ENCODE peak calls at places on chromosome 11, in nine cellular contexts. One of them, this sample, is unnamed.
A peak's percentile ranks its signal among the peaks of the same experiment; 100 is the strongest.

GRCh38 chr11:15590131-15590530 is 475.4 kb downstream of the INSC start:
- DNase-seq in GM23338: no peak
- DNase-seq in OCI-LY7: no peak
- DNase-seq in HCT116: no peak
- DNase-seq in hepatocyte: peak; percentile 5
- DNase-seq in PC-3: no peak
- DNase-seq in GM23248: peak; percentile 1
- DNase-seq in SK-N-SH: peak; percentile 30
- DNase-seq in MM.1S: no peak
- DNase-seq in this sample: no peak

GRCh38 chr11:118008271-118008903 is 22.2 kb downstream of the IL10RA start:
- DNase-seq in GM23338: no peak
- DNase-seq in OCI-LY7: no peak
- DNase-seq in HCT116: no peak
- DNase-seq in hepatocyte: no peak
- DNase-seq in PC-3: no peak
- DNase-seq in GM23248: no peak
- DNase-seq in SK-N-SH: no peak
- DNase-seq in MM.1S: no peak
- DNase-seq in this sample: no peak

GRCh38 chr11:111878385-111878765 is 590 bp downstream of the FDXACB1 start:
- DNase-seq in GM23338: peak; percentile 39
- DNase-seq in OCI-LY7: no peak
- DNase-seq in HCT116: peak; percentile 3
- DNase-seq in hepatocyte: peak; percentile 43
- DNase-seq in PC-3: peak; percentile 45
- DNase-seq in GM23248: peak; percentile 47
- DNase-seq in SK-N-SH: no peak
- DNase-seq in MM.1S: peak; percentile 10
- DNase-seq in this sample: no peak

GRCh38 chr11:29166306-29166705 is 850.5 kb downstream of the KCNA4 start:
- DNase-seq in GM23338: no peak
- DNase-seq in OCI-LY7: no peak
- DNase-seq in HCT116: no peak
- DNase-seq in hepatocyte: no peak
- DNase-seq in PC-3: no peak
- DNase-seq in GM23248: no peak
- DNase-seq in SK-N-SH: no peak
- DNase-seq in MM.1S: no peak
- DNase-seq in this sample: no peak

GRCh38 chr11:108551653-108552462 is 41.7 kb downstream of the EXPH5 start:
- DNase-seq in GM23338: no peak
- DNase-seq in OCI-LY7: no peak
- DNase-seq in HCT116: peak; percentile 18
- DNase-seq in hepatocyte: no peak
- DNase-seq in PC-3: no peak
- DNase-seq in GM23248: peak; percentile 39
- DNase-seq in SK-N-SH: no peak
- DNase-seq in MM.1S: no peak
- DNase-seq in this sample: no peak

GRCh38 chr11:113481672-113482071 is 6.5 kb upstream of the DRD2 start:
- DNase-seq in GM23338: no peak
- DNase-seq in OCI-LY7: no peak
- DNase-seq in HCT116: no peak
- DNase-seq in hepatocyte: no peak
- DNase-seq in PC-3: no peak
- DNase-seq in GM23248: no peak
- DNase-seq in SK-N-SH: no peak
- DNase-seq in MM.1S: no peak
- DNase-seq in this sample: no peak

GRCh38 chr11:17413414-17414316 is 25.2 kb upstream of the KCNJ11 start:
- DNase-seq in GM23338: no peak
- DNase-seq in OCI-LY7: no peak
- DNase-seq in HCT116: no peak
- DNase-seq in hepatocyte: no peak
- DNase-seq in PC-3: no peak
- DNase-seq in GM23248: no peak
- DNase-seq in SK-N-SH: no peak
- DNase-seq in MM.1S: no peak
- DNase-seq in this sample: no peak

GRCh38 chr11:129743029-129743846 is 72.4 kb upstream of the TMEM45B start:
- DNase-seq in GM23338: no peak
- DNase-seq in OCI-LY7: no peak
- DNase-seq in HCT116: no peak
- DNase-seq in hepatocyte: no peak
- DNase-seq in PC-3: no peak
- DNase-seq in GM23248: peak; percentile 10
- DNase-seq in SK-N-SH: peak; percentile 27
- DNase-seq in MM.1S: no peak
- DNase-seq in this sample: no peak

GRCh38 chr11:65260756-65261590 is 789 bp upstream of the POLA2 start:
- DNase-seq in GM23338: peak; percentile 53
- DNase-seq in OCI-LY7: peak; percentile 8
- DNase-seq in HCT116: no peak
- DNase-seq in hepatocyte: peak; percentile 29
- DNase-seq in PC-3: no peak
- DNase-seq in GM23248: no peak
- DNase-seq in SK-N-SH: peak; percentile 66
- DNase-seq in MM.1S: peak; percentile 6
- DNase-seq in this sample: no peak
- H3K4me2 ChIP-seq in GM23338: peak overlapping the region; percentile 88
- H3K4me2 ChIP-seq in OCI-LY7: peak overlapping the region; percentile 99
- H3K4me2 ChIP-seq in HCT116: peak overlapping the region; percentile 84
- H3K4me2 ChIP-seq in hepatocyte: peak overlapping the region; percentile 84
- H3K4me2 ChIP-seq in PC-3: peak overlapping the region; percentile 85
- H3K4me2 ChIP-seq in GM23248: peak overlapping the region; percentile 77
- H3K4me2 ChIP-seq in SK-N-SH: peak overlapping the region; percentile 82
- H3K4me2 ChIP-seq in MM.1S: peak overlapping the region; percentile 100
- H3K4me2 ChIP-seq in this sample: peak overlapping the region; percentile 99

GRCh38 chr11:68550485-68550817 is 89.9 kb downstream of the PPP6R3 start:
- DNase-seq in GM23338: no peak
- DNase-seq in OCI-LY7: no peak
- DNase-seq in HCT116: no peak
- DNase-seq in hepatocyte: no peak
- DNase-seq in PC-3: no peak
- DNase-seq in GM23248: peak; percentile 63
- DNase-seq in SK-N-SH: no peak
- DNase-seq in MM.1S: no peak
- DNase-seq in this sample: no peak

GRCh38 chr11:68551777-68552176 is 91.2 kb downstream of the PPP6R3 start:
- DNase-seq in GM23338: no peak
- DNase-seq in OCI-LY7: no peak
- DNase-seq in HCT116: no peak
- DNase-seq in hepatocyte: no peak
- DNase-seq in PC-3: no peak
- DNase-seq in GM23248: no peak
- DNase-seq in SK-N-SH: no peak
- DNase-seq in MM.1S: no peak
- DNase-seq in this sample: no peak

GRCh38 chr11:68551223-68551622 is 90.7 kb downstream of the PPP6R3 start:
- DNase-seq in GM23338: no peak
- DNase-seq in OCI-LY7: no peak
- DNase-seq in HCT116: no peak
- DNase-seq in hepatocyte: no peak
- DNase-seq in PC-3: no peak
- DNase-seq in GM23248: peak; percentile 7
- DNase-seq in SK-N-SH: no peak
- DNase-seq in MM.1S: no peak
- DNase-seq in this sample: no peak

GRCh38 chr11:68552542-68552941 is 92.0 kb downstream of the PPP6R3 start:
- DNase-seq in GM23338: no peak
- DNase-seq in OCI-LY7: no peak
- DNase-seq in HCT116: no peak
- DNase-seq in hepatocyte: no peak
- DNase-seq in PC-3: no peak
- DNase-seq in GM23248: no peak
- DNase-seq in SK-N-SH: no peak
- DNase-seq in MM.1S: no peak
- DNase-seq in this sample: no peak

DNA sequence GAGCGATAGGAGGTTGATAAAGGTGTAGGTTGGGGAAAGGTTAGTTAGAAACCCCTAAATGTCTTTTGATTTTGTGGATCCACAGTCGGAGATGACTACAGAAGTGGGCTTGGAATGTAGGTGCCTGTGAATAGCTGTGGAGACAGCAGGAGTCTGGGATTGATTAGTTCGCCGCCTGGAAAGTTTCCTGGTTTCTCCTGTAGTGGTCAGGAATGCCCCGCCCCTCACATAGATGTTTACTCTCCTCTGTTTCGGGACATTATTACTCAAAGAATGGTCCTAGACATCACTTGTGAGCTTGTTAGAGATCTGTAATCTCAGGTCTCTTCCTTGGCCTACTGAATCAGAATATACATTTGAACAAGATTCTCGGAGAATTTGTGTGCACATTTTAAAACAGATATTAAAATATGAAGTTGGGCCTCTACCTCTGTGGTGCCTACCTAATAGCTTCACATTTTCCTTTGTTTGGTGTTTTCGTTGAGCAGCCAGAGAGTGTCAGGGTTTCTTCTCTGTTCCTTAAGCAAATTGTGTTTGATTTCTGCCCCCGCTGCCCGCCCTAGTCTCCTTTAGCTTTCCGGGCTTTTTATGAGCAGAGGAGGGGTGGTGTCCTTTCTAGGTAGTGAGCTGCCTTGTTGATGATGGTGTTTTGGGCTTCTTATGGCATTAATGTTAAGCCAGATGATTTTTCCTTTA is 89.4 kb downstream of the PPP6R3 start:
- DNase-seq in GM23338: no peak
- DNase-seq in OCI-LY7: no peak
- DNase-seq in HCT116: no peak
- DNase-seq in hepatocyte: peak; percentile 42
- DNase-seq in PC-3: no peak
- DNase-seq in GM23248: peak; percentile 55
- DNase-seq in SK-N-SH: no peak
- DNase-seq in MM.1S: no peak
- DNase-seq in this sample: no peak
- H3K36me3 ChIP-seq in GM23338: peaks cover 17% of the 10 kb centered on the region
- H3K36me3 ChIP-seq in OCI-LY7: peaks cover 95% of the 10 kb centered on the region
- H3K36me3 ChIP-seq in HCT116: peaks cover 40% of the 10 kb centered on the region
- H3K36me3 ChIP-seq in hepatocyte: no peaks in the 10 kb centered on the region
- H3K36me3 ChIP-seq in PC-3: peaks cover 78% of the 10 kb centered on the region
- H3K36me3 ChIP-seq in GM23248: peaks cover 29% of the 10 kb centered on the region
- H3K36me3 ChIP-seq in SK-N-SH: peaks cover 57% of the 10 kb centered on the region
- H3K36me3 ChIP-seq in MM.1S: peaks cover 7% of the 10 kb centered on the region
- H3K36me3 ChIP-seq in this sample: peaks cover 50% of the 10 kb centered on the region

GRCh38 chr11:71342116-71342515 is 89.7 kb upstream of the SHANK2 start:
- DNase-seq in GM23338: no peak
- DNase-seq in OCI-LY7: no peak
- DNase-seq in HCT116: no peak
- DNase-seq in hepatocyte: no peak
- DNase-seq in PC-3: no peak
- DNase-seq in GM23248: peak; percentile 43
- DNase-seq in SK-N-SH: no peak
- DNase-seq in MM.1S: no peak
- DNase-seq in this sample: no peak

GRCh38 chr11:71341596-71341995 is 89.2 kb upstream of the SHANK2 start:
- DNase-seq in GM23338: no peak
- DNase-seq in OCI-LY7: no peak
- DNase-seq in HCT116: no peak
- DNase-seq in hepatocyte: no peak
- DNase-seq in PC-3: no peak
- DNase-seq in GM23248: no peak
- DNase-seq in SK-N-SH: no peak
- DNase-seq in MM.1S: no peak
- DNase-seq in this sample: no peak

GRCh38 chr11:71339178-71339881 is 87.0 kb upstream of the SHANK2 start:
- DNase-seq in GM23338: no peak
- DNase-seq in OCI-LY7: no peak
- DNase-seq in HCT116: no peak
- DNase-seq in hepatocyte: peak; percentile 33
- DNase-seq in PC-3: no peak
- DNase-seq in GM23248: peak; percentile 39
- DNase-seq in SK-N-SH: no peak
- DNase-seq in MM.1S: no peak
- DNase-seq in this sample: no peak

GRCh38 chr11:71340076-71340606 is 87.8 kb upstream of the SHANK2 start:
- DNase-seq in GM23338: no peak
- DNase-seq in OCI-LY7: no peak
- DNase-seq in HCT116: no peak
- DNase-seq in hepatocyte: no peak
- DNase-seq in PC-3: no peak
- DNase-seq in GM23248: no peak
- DNase-seq in SK-N-SH: no peak
- DNase-seq in MM.1S: no peak
- DNase-seq in this sample: no peak

GRCh38 chr11:71341173-71341572 is 88.8 kb upstream of the SHANK2 start:
- DNase-seq in GM23338: no peak
- DNase-seq in OCI-LY7: no peak
- DNase-seq in HCT116: no peak
- DNase-seq in hepatocyte: no peak
- DNase-seq in PC-3: no peak
- DNase-seq in GM23248: no peak
- DNase-seq in SK-N-SH: no peak
- DNase-seq in MM.1S: no peak
- DNase-seq in this sample: no peak
- H3K9me2 ChIP-seq in GM23338: peaks cover 12% of the 10 kb centered on the region
- H3K9me2 ChIP-seq in OCI-LY7: no peaks in the 10 kb centered on the region
- H3K9me2 ChIP-seq in HCT116: no peaks in the 10 kb centered on the region
- H3K9me2 ChIP-seq in hepatocyte: no peaks in the 10 kb centered on the region
- H3K9me2 ChIP-seq in PC-3: no peaks in the 10 kb centered on the region
- H3K9me2 ChIP-seq in GM23248: no peaks in the 10 kb centered on the region
- H3K9me2 ChIP-seq in SK-N-SH: no peaks in the 10 kb centered on the region
- H3K9me2 ChIP-seq in MM.1S: no peaks in the 10 kb centered on the region
- H3K9me2 ChIP-seq in this sample: no peaks in the 10 kb centered on the region

GRCh38 chr11:1892116-1892515 is 421 bp upstream of the PRR33 start:
- DNase-seq in GM23338: no peak
- DNase-seq in OCI-LY7: no peak
- DNase-seq in HCT116: no peak
- DNase-seq in hepatocyte: no peak
- DNase-seq in PC-3: no peak
- DNase-seq in GM23248: no peak
- DNase-seq in SK-N-SH: no peak
- DNase-seq in MM.1S: no peak
- DNase-seq in this sample: no peak

GRCh38 chr11:1890856-1891830 is 552 bp downstream of the PRR33 start:
- DNase-seq in GM23338: no peak
- DNase-seq in OCI-LY7: no peak
- DNase-seq in HCT116: no peak
- DNase-seq in hepatocyte: no peak
- DNase-seq in PC-3: no peak
- DNase-seq in GM23248: no peak
- DNase-seq in SK-N-SH: peak; percentile 41
- DNase-seq in MM.1S: no peak
- DNase-seq in this sample: no peak

GRCh38 chr11:1892558-1892957 is 863 bp upstream of the PRR33 start:
- DNase-seq in GM23338: no peak
- DNase-seq in OCI-LY7: no peak
- DNase-seq in HCT116: no peak
- DNase-seq in hepatocyte: no peak
- DNase-seq in PC-3: no peak
- DNase-seq in GM23248: no peak
- DNase-seq in SK-N-SH: no peak
- DNase-seq in MM.1S: no peak
- DNase-seq in this sample: no peak

GRCh38 chr11:1891831-1892115 is at the start of gene PRR33:
- DNase-seq in GM23338: no peak
- DNase-seq in OCI-LY7: no peak
- DNase-seq in HCT116: no peak
- DNase-seq in hepatocyte: no peak
- DNase-seq in PC-3: no peak
- DNase-seq in GM23248: no peak
- DNase-seq in SK-N-SH: peak; percentile 26
- DNase-seq in MM.1S: no peak
- DNase-seq in this sample: no peak

DNA sequence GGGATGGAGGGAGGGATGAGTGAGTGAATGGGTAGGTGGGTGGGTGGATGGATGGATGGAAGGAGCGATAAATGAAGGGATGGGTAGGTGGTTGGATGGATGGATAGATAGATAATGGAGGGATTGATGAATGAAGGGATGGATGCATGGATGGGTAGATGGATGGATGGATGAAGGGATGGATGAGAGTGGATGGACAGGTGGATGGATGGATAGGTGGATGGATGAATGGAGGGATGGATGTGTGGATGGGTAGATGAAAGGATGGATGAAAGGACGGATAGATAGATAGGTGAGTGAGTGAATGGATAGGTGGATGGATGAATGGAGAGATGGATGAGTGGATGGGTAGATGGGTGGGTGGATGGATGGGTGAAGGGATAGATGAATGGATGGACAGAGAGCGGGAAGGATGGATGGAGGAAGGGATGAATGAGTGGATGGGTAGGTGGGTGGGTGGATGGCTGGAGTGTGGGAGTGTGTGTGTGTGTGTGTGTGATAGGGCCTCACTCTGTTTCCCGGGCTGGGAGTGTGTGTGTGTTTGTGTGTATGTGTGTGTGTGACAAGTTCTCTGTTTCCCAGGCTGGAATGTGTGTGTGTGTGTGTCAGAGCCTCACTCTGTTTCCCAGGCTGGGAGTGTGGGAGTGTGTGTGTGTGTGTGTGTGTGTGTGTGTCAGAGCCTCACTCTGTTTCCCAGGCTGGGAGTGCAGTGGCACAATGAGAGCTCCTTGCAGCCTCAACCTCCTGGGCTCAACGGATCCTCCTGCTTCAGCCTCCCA is 2.1 kb upstream of the PRR33 start:
- DNase-seq in GM23338: no peak
- DNase-seq in OCI-LY7: no peak
- DNase-seq in HCT116: no peak
- DNase-seq in hepatocyte: no peak
- DNase-seq in PC-3: no peak
- DNase-seq in GM23248: no peak
- DNase-seq in SK-N-SH: no peak
- DNase-seq in MM.1S: no peak
- DNase-seq in this sample: no peak
- H3K4me2 ChIP-seq in GM23338: no peak overlapping the region
- H3K4me2 ChIP-seq in OCI-LY7: no peak overlapping the region
- H3K4me2 ChIP-seq in HCT116: no peak overlapping the region
- H3K4me2 ChIP-seq in hepatocyte: no peak overlapping the region
- H3K4me2 ChIP-seq in PC-3: no peak overlapping the region
- H3K4me2 ChIP-seq in GM23248: no peak overlapping the region
- H3K4me2 ChIP-seq in SK-N-SH: no peak overlapping the region
- H3K4me2 ChIP-seq in MM.1S: no peak overlapping the region
- H3K4me2 ChIP-seq in this sample: no peak overlapping the region